ENCODE peak calls at places on chromosome 19, in eight cellular contexts. One of them, this sample, is unnamed. For H3K4me1, the result is how much of the 10 kb centered on the place peaks cover.

GRCh38 chr19:43560687-43561086 is 14.6 kb downstream of the XRCC1 start:
- DNase-seq in K562: peak
- DNase-seq in HCT116: no peak
- DNase-seq in GM23338: peak
- DNase-seq in SK-N-SH: no peak
- DNase-seq in HepG2: peak
- DNase-seq in A549: peak
- DNase-seq in GM12878: no peak
- DNase-seq in this sample: no peak

GRCh38 chr19:40800997-40801377 is 2.0 kb downstream of the EGLN2 start:
- DNase-seq in K562: no peak
- DNase-seq in GM23338: no peak
- DNase-seq in A549: no peak
- DNase-seq in HepG2: no peak
- DNase-seq in SK-N-SH: no peak
- DNase-seq in HCT116: no peak
- DNase-seq in GM12878: no peak
- DNase-seq in this sample: no peak

GRCh38 chr19:4057913-4058695 is 8.6 kb downstream of the ZBTB7A start:
- DNase-seq in SK-N-SH: no peak
- DNase-seq in HCT116: peak
- DNase-seq in GM12878: no peak
- DNase-seq in HepG2: peak
- DNase-seq in A549: peak
- DNase-seq in K562: peak
- DNase-seq in GM23338: peak
- DNase-seq in this sample: no peak

GRCh38 chr19:2350656-2351055 is 9.4 kb upstream of the TMPRSS9 start:
- DNase-seq in A549: no peak
- DNase-seq in GM12878: no peak
- DNase-seq in K562: no peak
- DNase-seq in SK-N-SH: no peak
- DNase-seq in GM23338: no peak
- DNase-seq in HCT116: no peak
- DNase-seq in HepG2: no peak
- DNase-seq in this sample: no peak

GRCh38 chr19:51123381-51124186 is 1.1 kb upstream of the SIGLEC9 start:
- DNase-seq in SK-N-SH: no peak
- DNase-seq in HepG2: no peak
- DNase-seq in GM23338: no peak
- DNase-seq in A549: no peak
- DNase-seq in K562: no peak
- DNase-seq in GM12878: no peak
- DNase-seq in HCT116: no peak
- DNase-seq in this sample: no peak

GRCh38 chr19:5978606-5979552 is 939 bp upstream of the RANBP3 start:
- DNase-seq in K562: peak
- DNase-seq in GM23338: no peak
- DNase-seq in HepG2: no peak
- DNase-seq in SK-N-SH: peak
- DNase-seq in A549: no peak
- DNase-seq in HCT116: no peak
- DNase-seq in GM12878: no peak
- DNase-seq in this sample: no peak

GRCh38 chr19:8206147-8207087 is 2.8 kb upstream of the CERS4 start:
- DNase-seq in K562: no peak
- DNase-seq in HCT116: no peak
- DNase-seq in A549: no peak
- DNase-seq in HepG2: no peak
- DNase-seq in GM12878: no peak
- DNase-seq in GM23338: peak
- DNase-seq in SK-N-SH: no peak
- DNase-seq in this sample: no peak

GRCh38 chr19:3612901-3613741 is 6.4 kb upstream of the TBXA2R start:
- DNase-seq in SK-N-SH: peak
- DNase-seq in GM12878: no peak
- DNase-seq in HepG2: no peak
- DNase-seq in K562: peak
- DNase-seq in HCT116: no peak
- DNase-seq in A549: no peak
- DNase-seq in GM23338: peak
- DNase-seq in this sample: no peak

GRCh38 chr19:7200739-7201138 is 93.5 kb downstream of the INSR start:
- DNase-seq in GM23338: no peak
- DNase-seq in K562: no peak
- DNase-seq in HepG2: no peak
- DNase-seq in SK-N-SH: no peak
- DNase-seq in GM12878: no peak
- DNase-seq in HCT116: no peak
- DNase-seq in A549: no peak
- DNase-seq in this sample: no peak

GRCh38 chr19:57664269-57665127 is 4.2 kb upstream of the ZSCAN4 start:
- DNase-seq in A549: peak
- DNase-seq in K562: peak
- DNase-seq in SK-N-SH: peak
- DNase-seq in GM12878: no peak
- DNase-seq in GM23338: peak
- DNase-seq in HepG2: peak
- DNase-seq in HCT116: no peak
- DNase-seq in this sample: no peak

GRCh38 chr19:55488986-55489710 is 912 bp downstream of the SSC5D start:
- DNase-seq in A549: no peak
- DNase-seq in K562: no peak
- DNase-seq in SK-N-SH: peak
- DNase-seq in GM12878: no peak
- DNase-seq in HCT116: no peak
- DNase-seq in HepG2: no peak
- DNase-seq in GM23338: no peak
- DNase-seq in this sample: no peak

GRCh38 chr19:44705502-44706010 is 6.6 kb downstream of the CEACAM16 start:
- DNase-seq in HepG2: no peak
- DNase-seq in K562: no peak
- DNase-seq in GM23338: no peak
- DNase-seq in HCT116: no peak
- DNase-seq in A549: no peak
- DNase-seq in SK-N-SH: no peak
- DNase-seq in GM12878: no peak
- DNase-seq in this sample: no peak

GRCh38 chr19:44703336-44704078 is 4.6 kb downstream of the CEACAM16 start:
- DNase-seq in A549: no peak
- DNase-seq in HepG2: no peak
- DNase-seq in GM23338: no peak
- DNase-seq in HCT116: no peak
- DNase-seq in SK-N-SH: no peak
- DNase-seq in K562: no peak
- DNase-seq in GM12878: no peak
- DNase-seq in this sample: no peak

GRCh38 chr19:44706506-44707236 is 7.7 kb downstream of the CEACAM16 start:
- DNase-seq in K562: no peak
- DNase-seq in GM23338: no peak
- DNase-seq in SK-N-SH: no peak
- DNase-seq in A549: no peak
- DNase-seq in HCT116: no peak
- DNase-seq in HepG2: no peak
- DNase-seq in GM12878: no peak
- DNase-seq in this sample: no peak

GRCh38 chr19:44702551-44703176 is 3.7 kb downstream of the CEACAM16 start:
- DNase-seq in GM23338: no peak
- DNase-seq in A549: no peak
- DNase-seq in SK-N-SH: peak
- DNase-seq in GM12878: no peak
- DNase-seq in HepG2: no peak
- DNase-seq in K562: no peak
- DNase-seq in HCT116: no peak
- DNase-seq in this sample: no peak

DNA sequence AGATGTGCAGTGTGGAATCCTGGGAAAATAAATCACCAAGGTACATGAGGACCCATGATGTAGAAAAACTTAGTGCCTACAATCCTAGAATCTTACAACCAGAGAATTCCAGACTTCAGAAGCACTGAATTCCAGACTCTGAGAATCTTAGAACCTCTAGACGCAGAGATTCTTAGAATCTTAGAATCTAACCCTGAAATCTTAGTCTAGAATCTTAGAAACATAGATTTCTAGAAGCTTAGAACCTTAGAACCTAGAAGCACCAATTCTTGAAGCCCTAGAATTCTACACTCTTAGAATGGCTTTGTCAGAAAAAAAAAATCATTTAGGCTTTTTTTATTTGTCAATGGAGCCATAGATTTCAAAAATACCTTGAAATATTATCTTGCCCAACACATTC is 6.0 kb downstream of the CEACAM16 start:
- DNase-seq in GM23338: no peak
- DNase-seq in GM12878: no peak
- DNase-seq in HCT116: no peak
- DNase-seq in HepG2: no peak
- DNase-seq in K562: no peak
- DNase-seq in SK-N-SH: no peak
- DNase-seq in A549: no peak
- DNase-seq in this sample: no peak
- TF ChIP-seq REST in GM23338: no peak
- TF ChIP-seq REST in GM12878: no peak
- TF ChIP-seq REST in HCT116: no peak
- TF ChIP-seq REST in HepG2: no peak
- TF ChIP-seq REST in K562: no peak
- TF ChIP-seq REST in SK-N-SH: no peak
- TF ChIP-seq REST in A549: no peak
- TF ChIP-seq REST in this sample: no peak

GRCh38 chr19:38707512-38708114 is 36.7 kb downstream of the CAPN12 start:
- DNase-seq in K562: peak
- DNase-seq in SK-N-SH: no peak
- DNase-seq in GM12878: no peak
- DNase-seq in HCT116: no peak
- DNase-seq in HepG2: peak
- DNase-seq in GM23338: no peak
- DNase-seq in A549: no peak
- DNase-seq in this sample: no peak
- H3K4me1 ChIP-seq in K562: under half
- H3K4me1 ChIP-seq in SK-N-SH: under half
- H3K4me1 ChIP-seq in GM12878: under half
- H3K4me1 ChIP-seq in HCT116: under half
- H3K4me1 ChIP-seq in HepG2: half or more
- H3K4me1 ChIP-seq in GM23338: under half
- H3K4me1 ChIP-seq in A549: half or more
- H3K4me1 ChIP-seq in this sample: half or more

DNA sequence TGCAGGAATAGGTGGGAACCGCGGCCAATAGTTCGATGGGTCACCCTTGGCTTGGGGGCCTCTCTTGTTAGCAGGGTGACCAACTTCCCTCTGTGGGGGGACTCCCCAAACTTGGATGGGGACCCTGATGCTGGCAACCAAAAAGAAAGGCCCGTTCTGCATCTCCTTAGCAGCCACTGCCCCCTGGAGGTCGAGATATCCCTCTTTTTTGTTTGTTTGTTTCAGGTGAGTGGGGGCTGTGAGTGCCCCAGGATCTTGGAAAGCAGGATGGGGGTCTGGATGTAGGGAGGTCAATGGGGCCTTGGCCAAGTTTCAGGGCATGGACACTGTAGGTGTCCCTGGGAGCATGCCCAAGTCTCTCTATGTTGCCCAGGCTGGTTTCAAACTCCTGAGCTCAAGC is 7.7 kb upstream of the CRTC1 start:
- DNase-seq in HCT116: peak
- DNase-seq in GM23338: peak
- DNase-seq in SK-N-SH: no peak
- DNase-seq in HepG2: no peak
- DNase-seq in A549: no peak
- DNase-seq in K562: peak
- DNase-seq in GM12878: no peak
- DNase-seq in this sample: no peak
- TF ChIP-seq REST in HCT116: no peak
- TF ChIP-seq REST in GM23338: no peak
- TF ChIP-seq REST in SK-N-SH: no peak
- TF ChIP-seq REST in HepG2: no peak
- TF ChIP-seq REST in A549: no peak
- TF ChIP-seq REST in K562: no peak
- TF ChIP-seq REST in GM12878: no peak
- TF ChIP-seq REST in this sample: no peak

GRCh38 chr19:42198676-42199439 is 18.6 kb downstream of the DEDD2 start:
- DNase-seq in SK-N-SH: no peak
- DNase-seq in GM23338: peak
- DNase-seq in K562: no peak
- DNase-seq in A549: no peak
- DNase-seq in GM12878: peak
- DNase-seq in HepG2: no peak
- DNase-seq in HCT116: no peak
- DNase-seq in this sample: no peak
- H3K4me1 ChIP-seq in SK-N-SH: under half
- H3K4me1 ChIP-seq in GM23338: under half
- H3K4me1 ChIP-seq in K562: half or more
- H3K4me1 ChIP-seq in A549: under half
- H3K4me1 ChIP-seq in GM12878: half or more
- H3K4me1 ChIP-seq in HepG2: under half
- H3K4me1 ChIP-seq in HCT116: under half
- H3K4me1 ChIP-seq in this sample: under half

GRCh38 chr19:19213822-19214558 is 2.2 kb downstream of the NCAN start:
- DNase-seq in HepG2: no peak
- DNase-seq in GM12878: no peak
- DNase-seq in SK-N-SH: no peak
- DNase-seq in A549: no peak
- DNase-seq in HCT116: no peak
- DNase-seq in GM23338: peak
- DNase-seq in K562: no peak
- DNase-seq in this sample: no peak

GRCh38 chr19:19214892-19215291 is 3.1 kb downstream of the NCAN start:
- DNase-seq in K562: peak
- DNase-seq in A549: no peak
- DNase-seq in GM23338: peak
- DNase-seq in HCT116: no peak
- DNase-seq in HepG2: peak
- DNase-seq in GM12878: no peak
- DNase-seq in SK-N-SH: no peak
- DNase-seq in this sample: no peak

GRCh38 chr19:19215792-19216191 is 4.0 kb downstream of the NCAN start:
- DNase-seq in GM12878: no peak
- DNase-seq in HCT116: no peak
- DNase-seq in SK-N-SH: no peak
- DNase-seq in K562: no peak
- DNase-seq in GM23338: no peak
- DNase-seq in HepG2: no peak
- DNase-seq in A549: no peak
- DNase-seq in this sample: no peak

GRCh38 chr19:19218911-19219310 is 7.2 kb downstream of the NCAN start:
- DNase-seq in SK-N-SH: no peak
- DNase-seq in HCT116: no peak
- DNase-seq in GM23338: no peak
- DNase-seq in A549: no peak
- DNase-seq in GM12878: no peak
- DNase-seq in HepG2: no peak
- DNase-seq in K562: no peak
- DNase-seq in this sample: no peak

GRCh38 chr19:19217110-19217509 is 5.4 kb downstream of the NCAN start:
- DNase-seq in GM23338: peak
- DNase-seq in SK-N-SH: peak
- DNase-seq in HCT116: peak
- DNase-seq in GM12878: no peak
- DNase-seq in HepG2: peak
- DNase-seq in K562: peak
- DNase-seq in A549: peak
- DNase-seq in this sample: no peak
- TF ChIP-seq REST in GM23338: no peak
- TF ChIP-seq REST in SK-N-SH: no peak
- TF ChIP-seq REST in HCT116: no peak
- TF ChIP-seq REST in GM12878: no peak
- TF ChIP-seq REST in HepG2: no peak
- TF ChIP-seq REST in K562: no peak
- TF ChIP-seq REST in A549: no peak
- TF ChIP-seq REST in this sample: no peak